ENCODE peak calls at places on chromosome 1, in ten cellular contexts. M is IMR-90; R is stromal cell of bone marrow; W is tibial nerve; U is stimulated activated CD8-positive, alpha-beta memory T cell treated with anti-CD3 and anti-CD28 coated beads, Interleukin-4, amount 100 ng/mL, for 4 hours; A is AG08396; I is breast epithelium; O is dermis microvascular lymphatic vessel endothelial cell; P is AG20443; K is activated naive CD4-positive, alpha-beta T cell. X is an unnamed sample.

GRCh38 chr1:30270468-30270867 is 452.9 kb downstream of the MATN1 start:
- DNase-seq in K (no peak), M (no peak), A (no peak), W (no peak), P (no peak), R (no peak), U (no peak), O (no peak), I (no peak), X (no peak)

GRCh38 chr1:6141601-6142000 is 38.5 kb downstream of the CHD5 start:
- DNase-seq in R (no peak), I (no peak), M (no peak), W (no peak), A (no peak), U (no peak), O (no peak), K (no peak), P (no peak), X (no peak)

GRCh38 chr1:221891708-221892107 is 149.8 kb upstream of the DUSP10 start:
- DNase-seq in P (peak), R (no peak), O (no peak), W (peak), K (no peak), I (no peak), M (no peak), U (no peak), A (no peak), X (no peak)

GRCh38 chr1:51955797-51956527 is 34.5 kb downstream of the RAB3B start:
- DNase-seq in M (no peak), W (no peak), I (no peak), O (no peak), P (no peak), K (no peak), A (no peak), R (no peak), U (no peak), X (no peak)

GRCh38 chr1:233627376-233627775 is 13.5 kb downstream of the KCNK1 start:
- DNase-seq in U (no peak), A (no peak), M (no peak), R (no peak), P (no peak), I (no peak), O (no peak), K (no peak), W (no peak), X (no peak)

GRCh38 chr1:207152792-207153434 is 48.9 kb downstream of the C4BPA start:
- DNase-seq in R (no peak), M (peak), U (no peak), A (no peak), I (no peak), O (no peak), K (no peak), P (no peak), W (no peak), X (no peak)

GRCh38 chr1:40774266-40774998 is 9.2 kb upstream of the KCNQ4 start:
- DNase-seq in R (no peak), U (peak), A (peak), W (peak), I (peak), O (peak), M (peak), P (peak), K (peak), X (peak)

GRCh38 chr1:67540025-67540732 is 110.0 kb upstream of the SERBP1 start:
- DNase-seq in M (no peak), I (no peak), P (no peak), W (no peak), R (no peak), O (no peak), K (no peak), U (no peak), A (no peak), X (no peak)

GRCh38 chr1:160074865-160075264 is 4.9 kb upstream of the KCNJ10 start:
- DNase-seq in O (no peak), R (no peak), I (no peak), K (no peak), M (no peak), U (no peak), P (no peak), A (no peak), W (no peak), X (no peak)

GRCh38 chr1:107138166-107138565 is 2.7 kb upstream of the NTNG1 start:
- DNase-seq in P (no peak), W (no peak), A (no peak), M (no peak), K (no peak), R (no peak), I (no peak), U (no peak), O (no peak), X (no peak)

GRCh38 chr1:205481279-205481617 is 23.2 kb upstream of the CDK18 start:
- DNase-seq in K (no peak), U (no peak), W (no peak), M (no peak), R (no peak), O (no peak), A (no peak), I (no peak), P (no peak), X (no peak)

GRCh38 chr1:57137980-57138379 is 172.2 kb upstream of the C8B start:
- DNase-seq in W (no peak), R (no peak), O (no peak), A (no peak), P (no peak), I (no peak), U (no peak), K (no peak), M (no peak), X (no peak)

GRCh38 chr1:78121650-78122210 is 76.0 kb downstream of the GIPC2 start:
- DNase-seq in O (no peak), M (peak), P (no peak), R (no peak), U (no peak), W (no peak), I (no peak), K (no peak), A (no peak), X (no peak)